ENCODE peak calls at places on chromosomes 12 and 14, in ten cellular contexts. Q, B, W, S, G, Z, L, X, N and D are unnamed samples. For H3K36me3, the result is how much of the 10 kb centered on the place peaks cover.

GRCh38 chr12:54126696-54127537 is 61.9 kb downstream of the SMUG1 start:
- DNase-seq in Q (no peak), B (no peak), W (peak), S (peak), G (no peak), Z (peak), L (no peak), X (peak), N (no peak), D (peak)

GRCh38 chr12:50224026-50224692 is 57.0 kb upstream of the CERS5 start:
- DNase-seq in Q (no peak), B (peak), W (peak), S (no peak), G (no peak), Z (peak), L (no peak), X (no peak), N (peak), D (peak)

GRCh38 chr12:16880864-16881285 is 274.9 kb upstream of the LMO3 start:
- DNase-seq in Q (no peak), B (no peak), W (peak), S (no peak), G (no peak), Z (peak), L (no peak), X (no peak), N (no peak), D (no peak)

GRCh38 chr12:24741216-24741615 is 207.7 kb downstream of the BCAT1 start:
- DNase-seq in Q (no peak), B (no peak), W (no peak), S (no peak), G (no peak), Z (no peak), L (no peak), X (no peak), N (no peak), D (no peak)

GRCh38 chr14:94451826-94452225 is 774 bp downstream of the SERPINA11 start:
- DNase-seq in Q (no peak), B (no peak), W (no peak), S (no peak), G (no peak), Z (no peak), L (no peak), X (no peak), N (no peak), D (no peak)

GRCh38 chr12:117101953-117102833 is 3.0 kb upstream of the TESC start:
- DNase-seq in Q (no peak), B (no peak), W (no peak), S (peak), G (no peak), Z (no peak), L (no peak), X (peak), N (no peak), D (no peak)

GRCh38 chr12:24113701-24114100 is 164.2 kb upstream of the SOX5 start:
- DNase-seq in Q (no peak), B (no peak), W (no peak), S (no peak), G (peak), Z (no peak), L (no peak), X (no peak), N (no peak), D (no peak)

GRCh38 chr12:89901906-89902648 is 193.4 kb upstream of the ATP2B1 start:
- DNase-seq in Q (no peak), B (no peak), W (no peak), S (no peak), G (no peak), Z (no peak), L (no peak), X (no peak), N (no peak), D (no peak)

DNA sequence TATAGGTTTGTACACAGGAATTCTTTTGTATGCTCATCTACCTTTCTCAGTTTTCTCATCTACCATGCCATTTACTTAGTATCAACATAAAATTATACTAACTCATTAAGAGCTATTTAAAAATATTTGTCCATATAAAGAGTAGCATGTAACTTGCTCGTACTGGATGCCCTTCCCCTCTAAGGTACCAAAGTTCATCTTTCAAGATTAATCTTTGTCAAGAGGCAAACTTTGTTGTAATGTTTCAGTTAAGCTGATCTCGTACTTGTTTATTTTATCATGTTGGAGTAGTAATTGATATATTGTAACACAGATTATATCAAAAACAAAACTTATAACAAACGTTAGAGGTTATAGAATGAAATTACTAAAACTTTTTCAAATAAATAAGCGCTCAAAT is 128.5 kb downstream of the PIK3C2G start:
- DNase-seq in Q (no peak), B (no peak), W (no peak), S (no peak), G (no peak), Z (no peak), L (no peak), X (no peak), N (no peak), D (no peak)
- H3K4me3 ChIP-seq in Q (no peak), B (no peak), W (no peak), S (no peak), G (no peak), Z (no peak), L (no peak), X (no peak), N (no peak), D (no peak)

DNA sequence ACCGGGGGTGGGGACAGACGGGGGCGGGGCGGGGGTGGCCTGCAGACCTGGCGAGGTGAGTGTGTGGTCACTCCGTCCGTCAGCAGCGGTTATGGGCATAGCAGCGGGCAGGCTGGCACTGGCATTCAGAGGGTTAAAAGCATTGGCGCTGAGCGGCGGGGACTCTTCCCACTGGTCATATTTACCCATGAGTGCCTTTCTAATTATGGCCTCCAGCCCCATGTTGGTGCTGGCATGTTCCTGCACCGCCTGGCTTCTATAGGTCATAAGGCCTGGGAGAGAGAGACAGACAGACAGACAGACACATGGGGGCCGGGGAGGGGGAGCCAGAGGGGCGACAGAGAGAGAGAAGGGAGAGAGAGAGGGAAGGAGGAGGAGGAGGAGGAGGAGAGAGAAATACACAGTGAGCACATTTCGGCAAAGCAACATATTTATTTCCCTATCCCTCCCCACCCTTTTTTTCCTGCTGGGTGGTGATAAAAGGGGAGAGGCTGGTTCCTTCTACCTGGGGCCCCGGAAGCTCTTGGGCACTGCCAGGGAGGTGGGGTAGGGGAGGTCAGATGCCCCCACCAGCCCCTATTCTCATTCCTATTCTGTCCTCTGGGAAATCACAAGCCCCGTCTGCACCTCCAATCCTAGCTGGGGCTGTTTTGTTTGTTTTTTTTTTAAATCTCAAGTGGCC is 32.6 kb downstream of the RFLNA start:
- DNase-seq in Q (no peak), B (no peak), W (no peak), S (no peak), G (no peak), Z (no peak), L (no peak), X (no peak), N (no peak), D (no peak)
- H3K36me3 ChIP-seq in Q (half or more), B (under half), W (under half), S (under half), G (under half), Z (under half), L (under half), X (under half), N (half or more), D (half or more)

DNA sequence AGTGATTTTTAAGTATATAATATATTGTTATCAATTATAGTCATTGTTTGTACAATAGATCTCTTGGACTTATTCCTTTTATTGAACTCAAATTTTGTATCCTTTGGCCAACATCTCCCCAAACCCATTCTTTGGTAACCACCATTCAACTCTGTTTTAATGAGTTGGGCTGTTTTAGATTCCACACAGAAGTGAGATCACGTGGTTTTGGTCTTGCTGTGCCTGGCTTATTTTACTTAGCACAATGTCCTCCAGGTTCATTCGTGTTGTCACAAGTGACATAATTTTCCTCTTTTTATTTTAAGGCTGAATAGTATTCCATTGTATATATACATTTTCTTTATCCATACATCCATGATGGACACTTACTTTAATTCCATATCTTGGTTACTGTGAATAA is 40.2 kb upstream of the LTA4H start:
- DNase-seq in Q (no peak), B (no peak), W (no peak), S (no peak), G (no peak), Z (no peak), L (no peak), X (no peak), N (no peak), D (no peak)
- H3K4me3 ChIP-seq in Q (no peak), B (no peak), W (no peak), S (no peak), G (no peak), Z (no peak), L (no peak), X (no peak), N (no peak), D (no peak)

DNA sequence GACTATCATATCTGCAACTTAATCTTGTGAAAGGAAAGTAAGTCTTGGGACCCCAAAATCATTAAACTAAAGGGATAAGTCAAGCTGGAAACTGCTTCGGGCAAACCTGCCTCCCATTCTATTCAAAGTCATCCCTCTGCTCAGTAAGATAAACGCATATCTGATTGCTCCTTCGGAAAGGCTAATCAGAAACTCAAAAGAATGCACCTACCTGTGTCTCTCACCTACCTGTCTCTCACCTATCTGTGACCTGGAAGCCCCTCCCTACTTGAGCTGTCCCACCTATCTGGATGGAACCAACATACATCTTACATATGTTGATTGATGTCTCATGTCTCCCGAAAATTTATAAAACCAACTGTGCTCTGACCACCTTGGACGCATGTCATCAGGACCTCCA is 19.9 kb downstream of the SEC23A start:
- DNase-seq in Q (no peak), B (no peak), W (no peak), S (no peak), G (no peak), Z (no peak), L (no peak), X (no peak), N (no peak), D (no peak)
- H3K36me3 ChIP-seq in Q (half or more), B (under half), W (under half), S (under half), G (half or more), Z (under half), L (under half), X (under half), N (half or more), D (under half)

GRCh38 chr12:66269142-66269541 is 33.2 kb upstream of the HELB start:
- DNase-seq in Q (no peak), B (no peak), W (no peak), S (no peak), G (no peak), Z (no peak), L (no peak), X (no peak), N (no peak), D (no peak)
- H3K4me3 ChIP-seq in Q (no peak), B (no peak), W (no peak), S (no peak), G (no peak), Z (no peak), L (no peak), X (no peak), N (no peak), D (no peak)

DNA sequence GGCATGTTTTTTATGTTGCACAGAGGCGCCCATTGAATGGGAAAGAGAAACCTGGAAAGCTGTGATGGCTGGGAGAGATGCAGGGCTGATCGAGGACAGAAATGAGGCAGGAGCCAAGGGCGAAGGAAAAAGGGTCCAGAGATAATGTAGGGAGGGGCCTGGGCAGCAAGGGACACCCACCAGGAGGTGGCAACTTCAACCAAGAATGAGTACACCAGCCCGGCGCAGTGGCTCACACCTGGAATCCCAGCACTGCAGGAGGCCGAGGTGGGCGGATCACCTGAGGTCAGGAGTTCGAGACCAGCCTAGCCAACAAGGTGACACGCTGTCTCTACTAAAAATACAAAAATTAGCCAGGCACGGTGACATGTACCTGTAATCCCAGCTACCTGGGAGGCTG is 4.0 kb downstream of the SSH1 start:
- DNase-seq in Q (no peak), B (no peak), W (no peak), S (no peak), G (no peak), Z (no peak), L (no peak), X (no peak), N (no peak), D (no peak)
- H3K36me3 ChIP-seq in Q (half or more), B (under half), W (under half), S (under half), G (under half), Z (under half), L (under half), X (under half), N (under half), D (under half)

GRCh38 chr14:23183479-23183878 is at the start of gene SLC7A8:
- DNase-seq in Q (no peak), B (peak), W (peak), S (peak), G (no peak), Z (peak), L (no peak), X (peak), N (no peak), D (peak)
- H3K4me3 ChIP-seq in Q (peak), B (peak), W (peak), S (peak), G (peak), Z (peak), L (peak), X (peak), N (peak), D (peak)

GRCh38 chr12:57069522-57069921 is 9.1 kb downstream of the NEMP1 start:
- DNase-seq in Q (no peak), B (peak), W (peak), S (peak), G (peak), Z (peak), L (no peak), X (no peak), N (peak), D (peak)
- H3K36me3 ChIP-seq in Q (half or more), B (under half), W (under half), S (under half), G (under half), Z (under half), L (under half), X (under half), N (under half), D (under half)

GRCh38 chr14:103404920-103405319 is 19.7 kb downstream of the MARK3 start:
- DNase-seq in Q (no peak), B (no peak), W (peak), S (no peak), G (peak), Z (no peak), L (no peak), X (no peak), N (no peak), D (peak)

GRCh38 chr14:103402700-103403099 is 17.5 kb downstream of the MARK3 start:
- DNase-seq in Q (no peak), B (no peak), W (no peak), S (no peak), G (peak), Z (no peak), L (no peak), X (no peak), N (peak), D (no peak)

GRCh38 chr14:103401223-103402214 is 16.3 kb downstream of the MARK3 start:
- DNase-seq in Q (no peak), B (no peak), W (no peak), S (no peak), G (peak), Z (no peak), L (no peak), X (no peak), N (peak), D (no peak)

GRCh38 chr14:103400537-103400936 is 15.3 kb downstream of the MARK3 start:
- DNase-seq in Q (no peak), B (no peak), W (no peak), S (no peak), G (no peak), Z (no peak), L (no peak), X (no peak), N (no peak), D (no peak)

DNA sequence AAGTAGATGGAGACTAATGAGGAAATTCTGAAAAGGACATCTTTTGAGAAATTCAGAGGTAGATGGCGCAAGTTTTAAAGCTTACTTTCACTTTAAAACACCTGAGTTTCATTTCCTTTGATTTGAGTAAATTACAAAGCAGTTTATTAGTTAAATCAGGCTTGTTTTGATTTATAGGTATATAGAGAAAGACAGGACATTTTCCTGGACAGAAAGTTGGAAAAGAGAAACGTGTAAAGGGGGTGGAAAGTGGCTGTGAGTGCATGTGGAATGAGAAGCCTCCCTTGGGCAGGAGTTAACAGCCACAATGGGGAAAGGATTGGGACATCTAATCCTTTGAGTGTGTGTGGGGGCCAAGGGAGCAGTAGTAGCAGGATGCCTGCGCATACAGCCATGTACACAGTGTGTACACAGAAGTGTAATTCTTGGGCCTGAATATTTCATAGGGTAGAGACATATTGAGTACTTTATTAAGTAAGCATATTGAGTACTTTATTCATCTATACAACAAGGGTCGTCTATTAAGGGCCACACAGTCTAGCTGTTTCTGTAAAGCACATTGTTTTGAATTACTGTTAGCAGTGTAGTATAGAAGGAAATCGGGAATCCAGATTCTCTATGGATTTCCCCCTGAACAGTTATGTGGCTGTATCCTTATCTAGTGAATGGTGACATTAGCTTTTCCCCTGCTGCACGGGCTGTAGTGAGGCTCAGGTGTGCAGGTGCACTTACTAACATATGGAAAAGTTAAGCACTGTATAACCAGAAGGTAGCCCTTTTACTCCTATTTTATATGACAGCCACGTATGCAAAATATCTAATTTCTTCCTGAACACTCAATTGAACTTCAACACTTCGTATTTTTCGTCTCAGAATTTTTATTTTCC is 19.1 kb downstream of the MARK3 start:
- DNase-seq in Q (no peak), B (no peak), W (peak), S (no peak), G (peak), Z (no peak), L (no peak), X (no peak), N (no peak), D (peak)
- H3K4me3 ChIP-seq in Q (no peak), B (no peak), W (no peak), S (no peak), G (no peak), Z (no peak), L (no peak), X (no peak), N (no peak), D (no peak)

GRCh38 chr12:57825451-57825850 is 6.9 kb upstream of the AVIL start:
- DNase-seq in Q (no peak), B (no peak), W (no peak), S (no peak), G (no peak), Z (no peak), L (no peak), X (no peak), N (no peak), D (no peak)

GRCh38 chr12:57823908-57824640 is 5.5 kb upstream of the AVIL start:
- DNase-seq in Q (no peak), B (no peak), W (no peak), S (no peak), G (no peak), Z (no peak), L (no peak), X (no peak), N (no peak), D (no peak)

GRCh38 chr12:57826966-57827365 is 8.4 kb upstream of the AVIL start:
- DNase-seq in Q (no peak), B (no peak), W (no peak), S (no peak), G (no peak), Z (no peak), L (no peak), X (no peak), N (no peak), D (no peak)

GRCh38 chr12:57829025-57829777 is 10.7 kb upstream of the AVIL start:
- DNase-seq in Q (no peak), B (no peak), W (no peak), S (no peak), G (no peak), Z (no peak), L (no peak), X (no peak), N (no peak), D (no peak)

GRCh38 chr12:57826400-57826799 is 7.9 kb upstream of the AVIL start:
- DNase-seq in Q (no peak), B (no peak), W (no peak), S (no peak), G (no peak), Z (no peak), L (no peak), X (no peak), N (no peak), D (no peak)
- H3K36me3 ChIP-seq in Q (half or more), B (half or more), W (under half), S (under half), G (half or more), Z (under half), L (under half), X (under half), N (half or more), D (half or more)